ENCODE peak calls at places on chromosomes 13 and 19, in six cellular contexts. I is gastrocnemius medialis; A is upper lobe of left lung; U is GM12878; Y is CD4-positive, CD25-positive, alpha-beta regulatory T cell; R is hepatocyte. H is an unnamed sample.

GRCh38 chr13:93784191-93784590 is 557.6 kb downstream of the GPC6 start:
- DNase-seq in I (no peak), A (no peak), U (no peak), Y (no peak), R (no peak), H (no peak)

GRCh38 chr19:5150902-5151741 is 182.2 kb downstream of the KDM4B start:
- DNase-seq in I (peak; percentile 11), A (peak; percentile 83), U (no peak), Y (no peak), R (no peak), H (no peak)

GRCh38 chr19:13729859-13730258 is 34.5 kb upstream of the MRI1 start:
- DNase-seq in I (no peak), A (no peak), U (no peak), Y (no peak), R (no peak), H (no peak)

GRCh38 chr13:31179754-31180153 is 18.1 kb upstream of the HSPH1 start:
- DNase-seq in I (no peak), A (no peak), U (no peak), Y (no peak), R (no peak), H (no peak)

GRCh38 chr13:43785681-43786471 is 896 bp downstream of the ENOX1 start:
- DNase-seq in I (peak; percentile 83), A (peak; percentile 89), U (no peak), Y (no peak), R (peak; percentile 77), H (peak; percentile 21)

GRCh38 chr19:28563964-28564914 is 648.7 kb downstream of the UQCRFS1 start:
- DNase-seq in I (no peak), A (no peak), U (no peak), Y (no peak), R (no peak), H (no peak)

GRCh38 chr13:46113596-46113995 is 8.8 kb upstream of the CPB2 start:
- DNase-seq in I (no peak), A (no peak), U (no peak), Y (no peak), R (no peak), H (no peak)

GRCh38 chr13:79779761-79780160 is 298.8 kb downstream of the NDFIP2 start:
- DNase-seq in I (peak; percentile 62), A (no peak), U (no peak), Y (no peak), R (peak; percentile 41), H (no peak)

GRCh38 chr19:49361438-49362047 is 673 bp downstream of the TEAD2 start:
- DNase-seq in I (peak; percentile 45), A (peak; percentile 94), U (no peak), Y (no peak), R (peak; percentile 94), H (peak; percentile 47)

GRCh38 chr19:50252111-50252886 is 48.9 kb downstream of the MYH14 start:
- DNase-seq in I (no peak), A (no peak), U (no peak), Y (no peak), R (no peak), H (no peak)

GRCh38 chr19:1154731-1155351 is 19.2 kb downstream of the SBNO2 start:
- DNase-seq in I (peak; percentile 94), A (peak; percentile 94), U (no peak), Y (no peak), R (peak; percentile 86), H (peak; percentile 83)

GRCh38 chr13:29799041-29799440 is 51.4 kb downstream of the UBL3 start:
- DNase-seq in I (no peak), A (no peak), U (no peak), Y (no peak), R (no peak), H (no peak)

GRCh38 chr13:102333320-102334181 is 68.3 kb downstream of the FGF14 start:
- DNase-seq in I (no peak), A (no peak), U (no peak), Y (no peak), R (no peak), H (no peak)

GRCh38 chr13:20526664-20527063 is 1.0 kb upstream of the CRYL1 start:
- DNase-seq in I (no peak), A (no peak), U (no peak), Y (no peak), R (no peak), H (no peak)

GRCh38 chr13:30071890-30072817 is 221.7 kb upstream of the UBL3 start:
- DNase-seq in I (no peak), A (no peak), U (no peak), Y (no peak), R (peak; percentile 86), H (peak; percentile 99)

GRCh38 chr19:39843919-39844793 is 2.0 kb downstream of the FBL start:
- DNase-seq in I (no peak), A (no peak), U (no peak), Y (no peak), R (peak; percentile 65), H (peak; percentile 54)

GRCh38 chr19:48182434-48182833 is 12.0 kb downstream of the ZSWIM9 start:
- DNase-seq in I (no peak), A (peak; percentile 82), U (no peak), Y (no peak), R (no peak), H (no peak)

GRCh38 chr19:8373867-8374813 is 10.2 kb downstream of the ANGPTL4 start:
- DNase-seq in I (peak; percentile 66), A (no peak), U (no peak), Y (no peak), R (no peak), H (peak; percentile 65)

GRCh38 chr19:32580353-32580900 is 563 bp upstream of the PDCD5 start:
- DNase-seq in I (no peak), A (no peak), U (no peak), Y (no peak), R (no peak), H (no peak)

GRCh38 chr19:52778811-52779210 is 7.8 kb downstream of the ZNF600 start:
- DNase-seq in I (no peak), A (no peak), U (peak; percentile 5), Y (no peak), R (no peak), H (no peak)

GRCh38 chr19:18504886-18505610 is 16.8 kb downstream of the ELL start:
- DNase-seq in I (no peak), A (no peak), U (no peak), Y (no peak), R (no peak), H (peak; percentile 57)

GRCh38 chr13:23411706-23412105 is 21.8 kb downstream of the SACS start:
- DNase-seq in I (peak; percentile 67), A (no peak), U (no peak), Y (no peak), R (no peak), H (no peak)

GRCh38 chr19:44112802-44113137 is 429 bp upstream of the ZNF225 start:
- DNase-seq in I (no peak), A (no peak), U (no peak), Y (no peak), R (no peak), H (no peak)

GRCh38 chr19:30566681-30567420 is 194.7 kb downstream of the ZNF536 start:
- DNase-seq in I (no peak), A (peak; percentile 49), U (no peak), Y (no peak), R (no peak), H (no peak)

GRCh38 chr13:71758823-71759222 is 108.2 kb downstream of the DACH1 start:
- DNase-seq in I (no peak), A (no peak), U (no peak), Y (no peak), R (peak; percentile 4), H (no peak)

GRCh38 chr13:64255988-64256387 is 2840.3 kb upstream of the PCDH20 start:
- DNase-seq in I (no peak), A (no peak), U (no peak), Y (no peak), R (no peak), H (no peak)

GRCh38 chr13:108227651-108228272 is 9.6 kb downstream of the ABHD13 start:
- DNase-seq in I (no peak), A (no peak), U (no peak), Y (peak; percentile 27), R (peak; percentile 35), H (peak; percentile 36)

GRCh38 chr19:3105641-3106508 is 11.7 kb downstream of the GNA11 start:
- DNase-seq in I (no peak), A (peak; percentile 74), U (no peak), Y (no peak), R (no peak), H (no peak)
- H3K27ac ChIP-seq in I (no peak overlapping the region), A (peak overlapping the region; percentile 0), U (no peak overlapping the region), Y (no peak overlapping the region), R (no peak overlapping the region), H (no peak overlapping the region)

DNA sequence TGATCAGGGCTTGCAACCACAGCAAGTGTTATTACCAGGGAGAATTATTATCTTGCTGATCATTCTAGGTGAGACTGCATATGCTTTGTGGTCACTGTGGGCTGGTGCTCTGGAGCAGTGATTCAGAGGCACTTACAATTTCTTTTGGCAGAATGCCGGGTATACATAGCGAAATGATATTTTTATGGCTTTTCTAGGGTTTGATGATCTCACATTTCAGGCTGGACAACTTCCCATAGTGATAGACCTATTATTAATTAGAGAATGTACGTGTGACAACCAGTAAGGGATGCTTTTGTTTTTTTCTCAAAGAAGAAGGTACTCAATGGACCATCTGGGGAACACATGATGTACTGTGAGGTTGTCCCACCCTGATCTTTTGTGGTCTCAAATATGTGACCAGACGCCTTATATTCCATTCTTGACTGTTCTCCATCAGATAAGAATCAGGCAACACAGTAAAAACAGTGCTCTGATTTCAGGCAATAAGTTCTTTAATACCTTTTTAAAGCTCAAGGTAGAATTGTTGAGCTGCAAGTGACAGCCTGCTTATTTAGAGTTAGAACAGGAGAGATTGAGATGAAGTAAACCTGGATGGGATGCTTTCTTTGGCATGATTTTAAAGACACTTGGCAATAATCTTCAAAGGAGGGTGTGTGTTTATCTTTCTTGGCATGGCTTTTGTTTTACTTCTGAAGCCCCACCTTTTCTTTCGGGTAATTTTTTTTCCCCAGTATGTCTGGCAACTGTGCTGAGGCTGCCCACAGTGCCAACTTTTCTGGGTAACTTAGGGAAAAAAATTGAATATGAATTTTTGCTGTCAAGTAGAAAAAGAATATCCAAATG is 27.4 kb upstream of the SCEL start:
- DNase-seq in I (no peak), A (no peak), U (no peak), Y (no peak), R (no peak), H (no peak)
- H3K27ac ChIP-seq in I (no peak overlapping the region), A (no peak overlapping the region), U (no peak overlapping the region), Y (no peak overlapping the region), R (no peak overlapping the region), H (no peak overlapping the region)

GRCh38 chr13:57633950-57634828 is 2.6 kb downstream of the PCDH17 start:
- DNase-seq in I (no peak), A (peak; percentile 77), U (no peak), Y (no peak), R (peak; percentile 17), H (no peak)

GRCh38 chr13:57630661-57631606 is 610 bp upstream of the PCDH17 start:
- DNase-seq in I (no peak), A (peak; percentile 66), U (no peak), Y (no peak), R (peak; percentile 35), H (no peak)

GRCh38 chr13:57633141-57633949 is 1.8 kb downstream of the PCDH17 start:
- DNase-seq in I (no peak), A (peak; percentile 91), U (no peak), Y (no peak), R (peak; percentile 60), H (no peak)

GRCh38 chr13:57631607-57632275 is at the start of gene PCDH17:
- DNase-seq in I (no peak), A (peak; percentile 37), U (no peak), Y (no peak), R (peak; percentile 64), H (no peak)

GRCh38 chr13:57632276-57633140 is 964 bp downstream of the PCDH17 start:
- DNase-seq in I (no peak), A (peak; percentile 83), U (no peak), Y (no peak), R (peak; percentile 47), H (no peak)
- H3K27ac ChIP-seq in I (peak overlapping the region; percentile 34), A (peak overlapping the region; percentile 82), U (no peak overlapping the region), Y (no peak overlapping the region), R (no peak overlapping the region), H (no peak overlapping the region)

GRCh38 chr13:26965058-26965380 is 204.4 kb upstream of the GPR12 start:
- DNase-seq in I (no peak), A (no peak), U (no peak), Y (no peak), R (no peak), H (peak; percentile 84)
- H3K27ac ChIP-seq in I (no peak overlapping the region), A (peak overlapping the region; percentile 86), U (no peak overlapping the region), Y (no peak overlapping the region), R (peak overlapping the region; percentile 77), H (peak overlapping the region; percentile 87)